ENCODE peak calls at places on chromosomes 6 and 20, in four cellular contexts. Y, I, K and R are unnamed samples.

GRCh38 chr20:31704225-31705119 is 18.2 kb downstream of the BCL2L1 start:
- DNase-seq in Y (peak), I (peak), K (peak), R (no peak)

GRCh38 chr20:54474866-54475265 is 527 bp upstream of the DOK5 start:
- DNase-seq in Y (no peak), I (no peak), K (no peak), R (no peak)

GRCh38 chr20:31572042-31572700 is 32.9 kb upstream of the ID1 start:
- DNase-seq in Y (no peak), I (no peak), K (no peak), R (no peak)

GRCh38 chr6:136627191-136627590 is 77.0 kb upstream of the MAP7 start:
- DNase-seq in Y (no peak), I (no peak), K (no peak), R (no peak)

GRCh38 chr6:107862383-107862782 is 38.3 kb upstream of the SCML4 start:
- DNase-seq in Y (no peak), I (no peak), K (no peak), R (no peak)

GRCh38 chr6:52571099-52571755 is 5.6 kb downstream of the TRAM2 start:
- DNase-seq in Y (no peak), I (no peak), K (no peak), R (no peak)

GRCh38 chr20:34072778-34073177 is 39.3 kb downstream of the EIF2S2 start:
- DNase-seq in Y (no peak), I (no peak), K (no peak), R (no peak)

GRCh38 chr6:76453270-76453669 is 380.8 kb upstream of the IMPG1 start:
- DNase-seq in Y (no peak), I (no peak), K (no peak), R (no peak)

GRCh38 chr20:22807646-22808045 is 223.3 kb upstream of the FOXA2 start:
- DNase-seq in Y (peak), I (no peak), K (no peak), R (no peak)

GRCh38 chr6:158818580-158819212 is 472 bp downstream of the EZR start:
- DNase-seq in Y (peak), I (peak), K (peak), R (peak)

DNA sequence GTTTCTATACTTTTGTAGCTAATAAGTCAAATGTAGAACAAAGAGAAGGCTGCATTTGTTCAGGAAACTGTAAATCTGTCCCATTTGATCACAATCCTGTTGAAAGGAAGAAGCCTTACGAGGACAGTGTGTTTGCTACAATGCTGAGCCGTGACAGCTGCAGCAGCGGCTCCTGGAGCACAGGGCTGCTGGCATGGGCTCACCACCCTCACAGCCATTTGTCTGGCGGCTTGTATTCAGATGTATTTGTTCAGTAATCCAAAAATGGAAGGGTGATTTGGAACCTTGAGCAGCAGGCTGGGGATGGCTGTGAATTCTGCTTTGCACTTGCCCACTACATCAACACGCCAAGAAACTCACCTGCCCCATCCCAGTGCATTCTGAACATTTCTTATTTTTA is 5.6 kb downstream of the TUBB2A start:
- DNase-seq in Y (no peak), I (no peak), K (no peak), R (no peak)
- TF ChIP-seq RFX5 in Y (no peak), I (no peak), K (no peak), R (no peak)

DNA sequence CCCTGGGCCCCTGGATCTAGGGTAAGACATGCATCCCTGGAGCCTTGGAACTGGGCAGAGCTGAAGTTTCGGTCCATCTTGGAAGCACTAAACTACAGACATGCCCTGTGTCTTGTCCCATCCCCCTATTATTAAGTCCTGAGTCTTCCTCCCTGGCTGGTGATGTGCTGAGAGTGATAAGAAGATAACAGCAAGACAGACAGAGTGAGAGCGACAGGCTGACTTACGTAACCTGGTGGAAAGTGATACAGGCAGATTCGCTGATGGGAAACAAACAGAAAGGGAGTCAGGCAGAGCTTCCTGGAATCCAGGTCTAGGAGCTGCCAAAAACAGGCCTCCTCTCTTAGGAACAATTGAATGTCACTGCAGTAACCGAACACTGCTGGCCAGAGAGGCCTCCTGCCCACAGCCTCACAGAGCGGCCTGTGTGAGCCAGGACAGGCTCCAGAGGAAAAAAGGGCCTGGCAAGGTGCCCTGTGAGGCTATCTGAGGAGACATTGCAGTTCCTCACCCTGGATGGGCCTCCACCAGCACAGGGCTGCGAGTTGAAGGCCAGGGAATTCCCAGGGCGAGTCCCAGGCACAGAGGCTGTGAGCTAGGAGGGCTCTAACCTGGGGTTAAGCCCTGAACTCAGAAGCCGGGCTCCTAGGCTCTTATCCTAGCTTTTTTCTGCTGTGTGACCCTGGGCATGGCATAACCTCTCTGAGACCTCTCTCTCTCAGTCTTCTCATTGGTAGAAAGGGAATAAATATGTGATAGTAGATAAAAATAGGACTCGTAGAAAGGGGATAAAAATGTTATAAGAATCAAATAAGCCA is 34.2 kb upstream of the B4GALT5 start:
- DNase-seq in Y (peak), I (no peak), K (peak), R (peak)
- TF ChIP-seq RFX5 in Y (no peak), I (no peak), K (no peak), R (no peak)

DNA sequence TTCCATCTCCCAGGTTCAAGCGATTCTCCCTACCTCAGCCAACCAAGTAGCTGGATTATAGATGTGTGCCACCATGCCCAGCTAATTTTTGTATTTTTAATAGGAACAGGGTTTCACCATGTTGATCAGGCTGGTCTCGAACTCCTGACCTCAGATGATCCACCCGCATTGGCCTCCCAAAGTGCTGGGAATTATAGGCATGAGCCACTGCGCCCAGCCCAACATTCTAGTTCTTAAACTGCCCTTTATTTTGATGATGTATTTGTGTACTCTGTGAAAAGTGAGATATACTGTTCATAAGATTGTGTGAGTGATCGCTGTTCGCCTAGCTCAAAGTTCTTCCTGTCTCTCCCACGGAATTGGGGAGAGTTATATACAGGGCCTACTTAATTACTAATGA is 93.1 kb downstream of the HFE start:
- DNase-seq in Y (no peak), I (no peak), K (no peak), R (no peak)
- TF ChIP-seq RFX5 in Y (no peak), I (no peak), K (no peak), R (no peak)

GRCh38 chr20:38454556-38455473 is 17.8 kb upstream of the RALGAPB start:
- DNase-seq in Y (no peak), I (no peak), K (no peak), R (peak)

GRCh38 chr20:38458314-38458713 is 14.3 kb upstream of the RALGAPB start:
- DNase-seq in Y (no peak), I (no peak), K (no peak), R (no peak)

GRCh38 chr20:38460040-38460623 is 12.5 kb upstream of the RALGAPB start:
- DNase-seq in Y (peak), I (peak), K (peak), R (peak)
- TF ChIP-seq RFX5 in Y (no peak), I (no peak), K (no peak), R (no peak)

GRCh38 chr6:22613695-22614094 is 44.3 kb downstream of the HDGFL1 start:
- DNase-seq in Y (peak), I (no peak), K (no peak), R (no peak)
- TF ChIP-seq RFX5 in Y (no peak), I (no peak), K (no peak), R (no peak)

GRCh38 chr6:119176445-119176844 is 98.0 kb upstream of the FAM184A start:
- DNase-seq in Y (no peak), I (no peak), K (no peak), R (no peak)

GRCh38 chr6:119172813-119173212 is 94.3 kb upstream of the FAM184A start:
- DNase-seq in Y (peak), I (no peak), K (peak), R (no peak)

GRCh38 chr6:119174085-119174445 is 95.6 kb upstream of the FAM184A start:
- DNase-seq in Y (no peak), I (no peak), K (no peak), R (no peak)

GRCh38 chr6:119173249-119174084 is 95.0 kb upstream of the FAM184A start:
- DNase-seq in Y (no peak), I (no peak), K (peak), R (no peak)

DNA sequence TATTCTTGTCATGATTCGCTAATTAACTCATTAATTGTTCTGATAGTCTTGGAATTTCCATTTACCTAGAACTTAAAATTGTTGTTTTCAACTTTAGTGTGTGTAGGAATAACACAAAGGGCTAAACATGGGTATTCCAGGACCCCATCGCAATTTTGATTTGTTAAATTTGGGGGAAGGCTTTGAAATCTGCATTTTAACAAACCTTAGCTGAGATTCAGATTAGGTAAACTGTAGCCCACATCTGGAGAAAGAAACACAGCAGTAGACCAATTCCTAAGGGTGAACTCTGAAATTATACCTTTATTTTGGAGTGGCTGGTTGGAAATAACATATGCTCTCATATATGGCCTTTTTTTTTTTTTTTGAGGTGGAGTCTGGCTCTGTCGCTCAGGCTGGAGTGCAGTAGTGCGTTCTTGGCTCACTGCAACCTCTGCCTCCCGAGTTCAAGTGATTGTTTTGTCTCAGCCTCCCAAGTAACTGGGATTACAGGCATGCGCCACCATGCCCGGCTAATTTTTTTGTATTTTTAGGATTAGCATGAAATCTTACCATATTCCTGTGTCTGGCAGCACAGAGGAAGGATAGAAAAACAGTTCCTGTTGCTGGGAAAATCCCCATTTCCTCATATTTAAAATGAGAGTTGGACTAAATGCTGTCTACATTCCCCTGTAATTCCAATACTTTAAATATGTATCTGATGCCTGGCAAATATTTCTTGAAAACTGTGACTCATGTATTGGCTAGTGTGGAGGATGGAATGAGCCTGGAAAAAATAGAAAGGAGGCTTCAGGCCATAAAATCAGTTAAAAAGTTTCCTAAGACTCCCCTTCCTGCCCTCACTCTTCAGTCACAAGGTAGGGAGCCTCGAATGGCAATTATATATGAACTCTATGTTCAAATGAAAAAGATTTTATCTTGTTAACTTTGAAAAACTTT is 96.7 kb upstream of the FAM184A start:
- DNase-seq in Y (peak), I (no peak), K (no peak), R (no peak)
- TF ChIP-seq RFX5 in Y (no peak), I (no peak), K (no peak), R (no peak)